ENCODE peak calls at places on chromosomes 3 and 15, in seven cellular contexts. L is H9, I is neuronal stem cell, F is IMR-90, B is trophoblast cell, Y is mesenchymal stem cell, W is H1. M is an unnamed sample.

GRCh38 chr15:35327789-35328188 is 218.2 kb downstream of the DPH6 start:
- DNase-seq in L (no peak), I (no peak), F (peak; percentile 75), B (no peak), Y (no peak), W (no peak), M (no peak)

GRCh38 chr3:141360888-141361598 is 7.3 kb upstream of the ZBTB38 start:
- DNase-seq in L (no peak), I (peak; percentile 35), F (peak; percentile 90), B (peak; percentile 50), Y (peak; percentile 90), W (no peak), M (peak; percentile 90)

GRCh38 chr3:183968846-183969245 is 48.8 kb downstream of the ABCC5 start:
- DNase-seq in L (no peak), I (no peak), F (peak; percentile 17), B (no peak), Y (no peak), W (no peak), M (no peak)

GRCh38 chr3:15279671-15280402 is 52.5 kb downstream of the SH3BP5 start:
- DNase-seq in L (no peak), I (no peak), F (no peak), B (no peak), Y (no peak), W (no peak), M (no peak)

GRCh38 chr3:128559486-128560225 is 66.7 kb upstream of the GATA2 start:
- DNase-seq in L (no peak), I (no peak), F (peak; percentile 17), B (peak; percentile 62), Y (no peak), W (no peak), M (peak; percentile 38)

GRCh38 chr3:145094355-145094941 is 1066.5 kb downstream of the PLOD2 start:
- DNase-seq in L (no peak), I (peak; percentile 21), F (peak; percentile 54), B (no peak), Y (peak; percentile 89), W (no peak), M (peak; percentile 55)

GRCh38 chr3:120077726-120078125 is 16.5 kb downstream of the GSK3B start:
- DNase-seq in L (no peak), I (no peak), F (no peak), B (no peak), Y (no peak), W (no peak), M (no peak)

GRCh38 chr3:64489361-64490044 is 198.3 kb downstream of the ADAMTS9 start:
- DNase-seq in L (peak; percentile 96), I (peak; percentile 73), F (no peak), B (peak; percentile 37), Y (peak; percentile 59), W (peak; percentile 89), M (peak; percentile 97)

GRCh38 chr3:2390926-2391532 is 292.4 kb downstream of the CNTN4 start:
- DNase-seq in L (no peak), I (no peak), F (no peak), B (no peak), Y (no peak), W (no peak), M (no peak)

GRCh38 chr3:25696019-25696418 is 31.3 kb upstream of the TOP2B start:
- DNase-seq in L (no peak), I (no peak), F (no peak), B (no peak), Y (no peak), W (no peak), M (no peak)

GRCh38 chr3:41092791-41093190 is 106.5 kb upstream of the CTNNB1 start:
- DNase-seq in L (no peak), I (no peak), F (no peak), B (no peak), Y (no peak), W (no peak), M (no peak)

GRCh38 chr3:19543212-19543841 is 390.7 kb downstream of the EFHB start:
- DNase-seq in L (peak; percentile 49), I (peak; percentile 9), F (no peak), B (no peak), Y (no peak), W (peak; percentile 46), M (peak; percentile 76)

GRCh38 chr3:180538493-180538892 is 63.5 kb upstream of the TTC14 start:
- DNase-seq in L (no peak), I (no peak), F (no peak), B (no peak), Y (no peak), W (no peak), M (no peak)

GRCh38 chr3:33883538-33884203 is 85.2 kb downstream of the PDCD6IP start:
- DNase-seq in L (no peak), I (peak; percentile 57), F (peak; percentile 49), B (peak; percentile 8), Y (peak; percentile 56), W (no peak), M (peak; percentile 27)

GRCh38 chr15:38307251-38307650 is 54.6 kb downstream of the SPRED1 start:
- DNase-seq in L (no peak), I (no peak), F (no peak), B (no peak), Y (no peak), W (no peak), M (no peak)

GRCh38 chr15:74821091-74821789 is 5.2 kb upstream of the CPLX3 start:
- DNase-seq in L (peak; percentile 63), I (no peak), F (no peak), B (peak; percentile 90), Y (peak; percentile 14), W (no peak), M (peak; percentile 72)

GRCh38 chr3:36546196-36546595 is 165.9 kb downstream of the STAC start:
- DNase-seq in L (no peak), I (no peak), F (no peak), B (no peak), Y (no peak), W (no peak), M (no peak)

GRCh38 chr15:70071799-70072198 is 25.9 kb downstream of the TLE3 start:
- DNase-seq in L (no peak), I (peak; percentile 57), F (no peak), B (no peak), Y (no peak), W (no peak), M (no peak)

GRCh38 chr15:70069716-70070115 is 28.0 kb downstream of the TLE3 start:
- DNase-seq in L (no peak), I (no peak), F (no peak), B (no peak), Y (no peak), W (no peak), M (no peak)

GRCh38 chr15:70067011-70067410 is 30.7 kb downstream of the TLE3 start:
- DNase-seq in L (no peak), I (no peak), F (no peak), B (peak; percentile 80), Y (no peak), W (no peak), M (no peak)

GRCh38 chr15:70066422-70066821 is 31.3 kb downstream of the TLE3 start:
- DNase-seq in L (no peak), I (no peak), F (peak; percentile 68), B (peak; percentile 86), Y (no peak), W (no peak), M (no peak)

DNA sequence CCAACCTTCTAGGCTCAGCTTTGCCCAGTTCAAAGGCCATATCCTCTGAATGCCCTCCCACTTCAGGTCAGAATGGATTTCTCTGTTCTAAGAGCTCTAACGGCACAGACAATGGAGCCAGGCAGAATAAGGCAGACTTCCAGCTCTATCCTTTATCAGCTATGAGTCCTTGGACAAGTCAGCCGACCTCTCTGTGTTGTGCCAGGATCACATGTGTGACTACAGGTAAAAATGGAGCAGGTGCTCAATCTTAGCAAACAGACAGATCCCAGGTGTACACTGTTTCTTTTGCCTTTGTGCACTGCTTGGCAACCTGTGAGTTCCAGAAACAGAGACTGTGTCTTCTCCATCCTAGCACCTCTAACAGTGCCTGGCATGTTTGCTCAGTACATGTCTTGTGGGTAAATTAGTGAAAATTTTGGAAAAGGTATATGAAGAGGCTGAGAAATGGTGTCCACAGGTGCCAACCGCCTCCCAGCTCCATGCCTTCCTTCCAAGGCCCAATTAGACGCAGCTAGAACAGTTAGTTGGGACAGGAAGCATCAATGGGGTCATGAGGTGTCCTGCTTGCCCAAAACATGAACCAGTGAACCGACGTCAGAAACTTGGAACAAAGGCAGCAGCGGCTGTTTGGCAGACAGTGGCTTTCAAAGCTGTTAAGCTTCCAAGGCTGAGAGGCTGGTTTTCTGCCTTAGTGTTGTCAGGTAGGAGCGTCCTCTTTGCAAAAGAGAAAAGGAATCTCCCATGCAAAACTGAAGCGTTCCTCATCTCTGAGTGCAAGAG is 28.7 kb downstream of the TLE3 start:
- DNase-seq in L (no peak), I (no peak), F (no peak), B (no peak), Y (no peak), W (no peak), M (no peak)
- H2BK5ac ChIP-seq in L (no peak overlapping the region), I (no peak overlapping the region), F (no peak overlapping the region), B (no peak overlapping the region), Y (no peak overlapping the region), W (no peak overlapping the region), M (no peak overlapping the region)

GRCh38 chr15:48876057-48876456 is 1.9 kb upstream of the EID1 start:
- DNase-seq in L (no peak), I (no peak), F (no peak), B (peak; percentile 59), Y (no peak), W (no peak), M (no peak)

GRCh38 chr15:48880070-48880634 is 2.2 kb downstream of the EID1 start:
- DNase-seq in L (no peak), I (no peak), F (no peak), B (no peak), Y (no peak), W (no peak), M (no peak)

GRCh38 chr15:48872632-48873031 is 5.3 kb upstream of the EID1 start:
- DNase-seq in L (no peak), I (no peak), F (no peak), B (no peak), Y (no peak), W (no peak), M (no peak)

GRCh38 chr15:48875241-48875640 is 2.7 kb upstream of the EID1 start:
- DNase-seq in L (no peak), I (no peak), F (no peak), B (no peak), Y (no peak), W (no peak), M (no peak)

GRCh38 chr15:48877630-48878595 is at the start of gene EID1:
- DNase-seq in L (peak; percentile 94), I (peak; percentile 92), F (peak; percentile 95), B (peak; percentile 97), Y (peak; percentile 96), W (peak; percentile 91), M (peak; percentile 96)
- H3K23ac ChIP-seq in L (no peak within 1 kb of the TSS), I (peak within 1 kb of the TSS; percentile 0), F (peak within 1 kb of the TSS; percentile 98), B (no peak within 1 kb of the TSS), Y (no peak within 1 kb of the TSS), W (no peak within 1 kb of the TSS), M (no peak within 1 kb of the TSS)

DNA sequence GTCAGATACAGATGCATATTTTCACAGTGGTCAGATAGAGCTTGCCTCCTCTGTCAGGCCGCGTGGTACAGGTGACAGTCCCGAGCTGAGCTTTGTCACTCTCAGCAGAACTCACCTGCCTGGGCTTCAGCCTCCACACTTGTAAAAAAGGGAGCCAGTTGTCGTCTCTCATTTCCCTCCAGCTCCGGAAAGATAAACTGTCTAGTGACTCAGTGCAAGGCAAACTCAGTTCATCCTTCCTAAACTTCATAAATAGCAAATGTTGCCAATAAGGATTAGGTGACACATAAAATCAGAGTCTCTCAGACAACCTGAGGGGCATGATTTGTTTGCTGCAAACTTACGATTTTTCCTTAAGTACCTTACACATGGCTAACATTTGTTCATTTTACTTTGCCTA is 116.8 kb downstream of the GABRB3 start:
- DNase-seq in L (no peak), I (no peak), F (no peak), B (no peak), Y (no peak), W (no peak), M (no peak)
- H2AK5ac ChIP-seq in L (no peak overlapping the region), I (no peak overlapping the region), F (no peak overlapping the region), B (no peak overlapping the region), Y (no peak overlapping the region), W (no peak overlapping the region), M (no peak overlapping the region)

GRCh38 chr3:16481570-16481897 is 32.0 kb downstream of the RFTN1 start:
- DNase-seq in L (no peak), I (no peak), F (no peak), B (no peak), Y (no peak), W (no peak), M (no peak)
- H2BK5ac ChIP-seq in L (no peak overlapping the region), I (no peak overlapping the region), F (peak overlapping the region; percentile 67), B (no peak overlapping the region), Y (peak overlapping the region; percentile 1), W (no peak overlapping the region), M (no peak overlapping the region)